ENCODE peak calls at places on chromosomes 3 and 15, in seven cellular contexts. One of them, this sample, is unnamed. For H3K4me1, the result is how much of the 10 kb centered on the place peaks cover.

GRCh38 chr15:83207622-83208356 is at the start of gene HDGFL3:
- DNase-seq in left ventricle myocardium inferior: peak
- DNase-seq in A549: peak
- DNase-seq in K562: peak
- DNase-seq in heart left ventricle: peak
- DNase-seq in neuronal stem cell: peak
- DNase-seq in mammary epithelial cell: peak
- DNase-seq in this sample: peak

GRCh38 chr3:67940200-67940952 is 286.0 kb upstream of the SUCLG2 start:
- DNase-seq in K562: no peak
- DNase-seq in left ventricle myocardium inferior: no peak
- DNase-seq in A549: peak
- DNase-seq in heart left ventricle: no peak
- DNase-seq in neuronal stem cell: no peak
- DNase-seq in mammary epithelial cell: no peak
- DNase-seq in this sample: no peak

GRCh38 chr15:76823903-76824302 is 81.2 kb downstream of the SCAPER start:
- DNase-seq in neuronal stem cell: no peak
- DNase-seq in heart left ventricle: no peak
- DNase-seq in left ventricle myocardium inferior: no peak
- DNase-seq in mammary epithelial cell: no peak
- DNase-seq in A549: no peak
- DNase-seq in K562: no peak
- DNase-seq in this sample: no peak

GRCh38 chr15:90261811-90262210 is 3.7 kb upstream of the NGRN start:
- DNase-seq in heart left ventricle: no peak
- DNase-seq in A549: no peak
- DNase-seq in K562: no peak
- DNase-seq in left ventricle myocardium inferior: no peak
- DNase-seq in mammary epithelial cell: peak
- DNase-seq in neuronal stem cell: no peak
- DNase-seq in this sample: no peak

GRCh38 chr15:92733934-92734521 is 78.5 kb upstream of the FAM174B start:
- DNase-seq in mammary epithelial cell: no peak
- DNase-seq in K562: peak
- DNase-seq in left ventricle myocardium inferior: peak
- DNase-seq in A549: peak
- DNase-seq in heart left ventricle: no peak
- DNase-seq in neuronal stem cell: no peak
- DNase-seq in this sample: peak

GRCh38 chr3:186643493-186643892 is 3.3 kb downstream of the FETUB start:
- DNase-seq in heart left ventricle: no peak
- DNase-seq in K562: peak
- DNase-seq in neuronal stem cell: no peak
- DNase-seq in mammary epithelial cell: peak
- DNase-seq in A549: no peak
- DNase-seq in left ventricle myocardium inferior: no peak
- DNase-seq in this sample: no peak

GRCh38 chr3:126546013-126546412 is 12.7 kb downstream of the C3orf22 start:
- DNase-seq in A549: no peak
- DNase-seq in left ventricle myocardium inferior: no peak
- DNase-seq in heart left ventricle: peak
- DNase-seq in neuronal stem cell: no peak
- DNase-seq in K562: no peak
- DNase-seq in mammary epithelial cell: no peak
- DNase-seq in this sample: peak

GRCh38 chr3:71074416-71074815 is 509.1 kb downstream of the FOXP1 start:
- DNase-seq in neuronal stem cell: no peak
- DNase-seq in heart left ventricle: no peak
- DNase-seq in mammary epithelial cell: no peak
- DNase-seq in left ventricle myocardium inferior: no peak
- DNase-seq in K562: no peak
- DNase-seq in A549: no peak
- DNase-seq in this sample: no peak

GRCh38 chr3:46435327-46435726 is 28.3 kb downstream of the CCRL2 start:
- DNase-seq in left ventricle myocardium inferior: no peak
- DNase-seq in K562: no peak
- DNase-seq in neuronal stem cell: no peak
- DNase-seq in mammary epithelial cell: no peak
- DNase-seq in heart left ventricle: no peak
- DNase-seq in A549: no peak
- DNase-seq in this sample: no peak
- H3K4me1 ChIP-seq in left ventricle myocardium inferior: under half
- H3K4me1 ChIP-seq in K562: under half
- H3K4me1 ChIP-seq in neuronal stem cell: under half
- H3K4me1 ChIP-seq in mammary epithelial cell: under half
- H3K4me1 ChIP-seq in heart left ventricle: under half
- H3K4me1 ChIP-seq in A549: under half
- H3K4me1 ChIP-seq in this sample: under half

GRCh38 chr15:40291088-40291574 is 8.3 kb upstream of the ANKRD63 start:
- DNase-seq in K562: peak
- DNase-seq in A549: peak
- DNase-seq in heart left ventricle: no peak
- DNase-seq in left ventricle myocardium inferior: no peak
- DNase-seq in neuronal stem cell: peak
- DNase-seq in mammary epithelial cell: peak
- DNase-seq in this sample: peak
- H3K4me3 ChIP-seq in K562: peak
- H3K4me3 ChIP-seq in A549: peak
- H3K4me3 ChIP-seq in heart left ventricle: peak
- H3K4me3 ChIP-seq in left ventricle myocardium inferior: peak
- H3K4me3 ChIP-seq in neuronal stem cell: peak
- H3K4me3 ChIP-seq in mammary epithelial cell: no peak
- H3K4me3 ChIP-seq in this sample: peak

DNA sequence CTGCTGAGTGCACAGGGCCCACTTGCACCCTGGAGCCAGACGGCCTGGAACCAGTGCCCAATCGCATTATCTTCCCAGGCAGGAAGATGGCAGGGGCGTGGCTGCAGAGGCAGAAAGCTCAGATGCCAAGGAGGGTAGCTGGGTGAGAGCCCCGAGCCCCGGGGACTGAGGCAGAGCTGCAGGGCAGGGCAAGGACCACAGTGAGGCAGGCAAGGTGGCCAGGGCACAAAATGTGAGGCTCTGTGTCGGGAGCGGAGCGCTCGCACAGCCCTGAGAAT is 1.6 kb upstream of the CCDC33 start:
- DNase-seq in neuronal stem cell: no peak
- DNase-seq in heart left ventricle: no peak
- DNase-seq in left ventricle myocardium inferior: no peak
- DNase-seq in K562: no peak
- DNase-seq in mammary epithelial cell: no peak
- DNase-seq in A549: no peak
- DNase-seq in this sample: no peak
- H3K4me1 ChIP-seq in neuronal stem cell: under half
- H3K4me1 ChIP-seq in heart left ventricle: under half
- H3K4me1 ChIP-seq in left ventricle myocardium inferior: under half
- H3K4me1 ChIP-seq in K562: under half
- H3K4me1 ChIP-seq in mammary epithelial cell: under half
- H3K4me1 ChIP-seq in A549: under half
- H3K4me1 ChIP-seq in this sample: half or more

GRCh38 chr3:43286115-43286885 is at the start of gene SNRK:
- DNase-seq in K562: peak
- DNase-seq in left ventricle myocardium inferior: peak
- DNase-seq in mammary epithelial cell: peak
- DNase-seq in neuronal stem cell: peak
- DNase-seq in heart left ventricle: peak
- DNase-seq in A549: peak
- DNase-seq in this sample: peak

GRCh38 chr3:43287514-43287913 is 1.2 kb downstream of the SNRK start:
- DNase-seq in neuronal stem cell: no peak
- DNase-seq in mammary epithelial cell: no peak
- DNase-seq in left ventricle myocardium inferior: no peak
- DNase-seq in heart left ventricle: no peak
- DNase-seq in A549: no peak
- DNase-seq in K562: no peak
- DNase-seq in this sample: no peak

GRCh38 chr3:43288366-43288765 is 2.0 kb downstream of the SNRK start:
- DNase-seq in heart left ventricle: no peak
- DNase-seq in mammary epithelial cell: no peak
- DNase-seq in neuronal stem cell: no peak
- DNase-seq in A549: no peak
- DNase-seq in left ventricle myocardium inferior: no peak
- DNase-seq in K562: no peak
- DNase-seq in this sample: no peak

GRCh38 chr3:43285644-43286043 is 696 bp upstream of the SNRK start:
- DNase-seq in left ventricle myocardium inferior: no peak
- DNase-seq in K562: peak
- DNase-seq in A549: no peak
- DNase-seq in mammary epithelial cell: no peak
- DNase-seq in heart left ventricle: no peak
- DNase-seq in neuronal stem cell: peak
- DNase-seq in this sample: no peak

DNA sequence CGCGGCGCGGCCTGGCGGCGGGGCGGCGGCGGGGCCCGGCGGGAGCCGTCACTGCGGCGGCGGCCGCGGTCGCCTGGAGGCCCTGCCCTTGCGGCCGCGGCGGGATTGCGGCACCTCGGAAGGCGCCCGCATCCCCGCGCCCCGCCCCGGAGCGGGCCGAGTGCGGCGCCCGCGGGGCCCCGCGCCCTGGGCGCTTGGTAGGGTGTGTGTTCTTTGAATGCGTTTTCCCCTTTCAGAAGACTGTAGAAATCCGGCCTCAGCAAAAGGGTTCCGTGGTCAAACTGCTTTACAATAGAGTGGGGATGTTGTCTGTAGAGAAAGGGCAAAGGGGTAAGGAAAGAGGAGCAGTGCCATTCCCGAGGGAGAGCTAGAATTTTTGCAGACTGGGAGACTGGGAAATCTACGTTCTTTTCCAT is 554 bp downstream of the SNRK start:
- DNase-seq in neuronal stem cell: no peak
- DNase-seq in mammary epithelial cell: peak
- DNase-seq in A549: peak
- DNase-seq in K562: peak
- DNase-seq in heart left ventricle: no peak
- DNase-seq in left ventricle myocardium inferior: no peak
- DNase-seq in this sample: peak
- H3K4me3 ChIP-seq in neuronal stem cell: peak
- H3K4me3 ChIP-seq in mammary epithelial cell: peak
- H3K4me3 ChIP-seq in A549: peak
- H3K4me3 ChIP-seq in K562: peak
- H3K4me3 ChIP-seq in heart left ventricle: peak
- H3K4me3 ChIP-seq in left ventricle myocardium inferior: peak
- H3K4me3 ChIP-seq in this sample: peak

DNA sequence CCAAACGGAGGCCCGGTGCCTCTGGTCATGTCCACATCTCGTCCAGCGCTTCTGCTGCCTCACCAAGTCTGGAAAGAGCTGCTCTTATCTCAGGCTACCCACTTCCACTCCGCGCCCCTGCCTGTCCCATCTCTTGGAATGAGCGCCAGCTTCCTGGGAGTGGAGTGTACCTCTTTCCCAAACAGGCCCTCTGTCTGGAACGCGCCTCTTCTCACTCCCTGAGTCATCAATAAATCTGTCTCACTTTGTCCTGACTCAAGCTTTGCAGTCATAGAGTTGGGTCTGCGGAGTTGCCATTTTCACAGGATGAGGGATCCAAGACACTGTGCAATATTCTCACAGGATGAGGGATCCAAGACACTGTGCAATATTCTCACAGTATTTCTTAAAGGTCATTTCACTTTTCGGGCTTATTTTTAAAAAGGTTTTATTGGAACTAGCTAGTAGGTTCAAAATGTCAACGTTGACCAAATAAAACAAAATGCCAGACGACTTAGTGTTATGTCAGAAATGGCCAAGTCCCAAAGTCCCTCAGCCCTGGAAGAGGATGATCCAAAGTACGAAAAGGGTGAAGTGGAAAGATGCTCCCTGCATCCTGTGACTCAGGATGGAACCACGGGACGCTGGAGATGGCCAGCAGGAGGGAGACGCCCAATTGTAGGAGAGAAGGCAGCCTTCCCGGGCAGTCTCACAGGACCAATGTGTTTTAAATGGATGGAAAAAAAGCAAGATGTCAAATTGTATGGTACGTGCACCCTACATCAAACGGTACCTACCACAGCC is 81.1 kb downstream of the CHSY1 start:
- DNase-seq in K562: no peak
- DNase-seq in A549: no peak
- DNase-seq in neuronal stem cell: no peak
- DNase-seq in mammary epithelial cell: peak
- DNase-seq in left ventricle myocardium inferior: no peak
- DNase-seq in heart left ventricle: no peak
- DNase-seq in this sample: no peak
- H3K4me1 ChIP-seq in K562: under half
- H3K4me1 ChIP-seq in A549: under half
- H3K4me1 ChIP-seq in neuronal stem cell: under half
- H3K4me1 ChIP-seq in mammary epithelial cell: half or more
- H3K4me1 ChIP-seq in left ventricle myocardium inferior: half or more
- H3K4me1 ChIP-seq in heart left ventricle: under half
- H3K4me1 ChIP-seq in this sample: half or more

DNA sequence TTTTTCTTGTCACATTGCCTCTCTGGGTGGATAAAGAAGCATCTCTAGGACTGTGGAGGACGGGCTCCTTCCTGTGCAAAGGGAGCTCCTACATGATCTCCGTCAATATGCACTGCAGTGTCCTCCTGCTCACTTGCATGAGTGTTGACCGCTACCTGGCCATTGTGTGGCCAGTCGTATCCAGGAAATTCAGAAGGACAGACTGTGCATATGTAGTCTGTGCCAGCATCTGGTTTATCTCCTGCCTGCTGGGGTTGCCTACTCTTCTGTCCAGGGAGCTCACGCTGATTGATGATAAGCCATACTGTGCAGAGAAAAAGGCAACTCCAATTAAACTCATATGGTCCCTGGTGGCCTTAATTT is 478 bp downstream of the GPR15 start:
- DNase-seq in left ventricle myocardium inferior: no peak
- DNase-seq in heart left ventricle: no peak
- DNase-seq in mammary epithelial cell: no peak
- DNase-seq in neuronal stem cell: no peak
- DNase-seq in K562: no peak
- DNase-seq in A549: no peak
- DNase-seq in this sample: peak
- H3K4me3 ChIP-seq in left ventricle myocardium inferior: no peak
- H3K4me3 ChIP-seq in heart left ventricle: no peak
- H3K4me3 ChIP-seq in mammary epithelial cell: no peak
- H3K4me3 ChIP-seq in neuronal stem cell: no peak
- H3K4me3 ChIP-seq in K562: no peak
- H3K4me3 ChIP-seq in A549: no peak
- H3K4me3 ChIP-seq in this sample: peak

GRCh38 chr3:193789455-193789854 is 196.4 kb downstream of the OPA1 start:
- DNase-seq in left ventricle myocardium inferior: no peak
- DNase-seq in heart left ventricle: no peak
- DNase-seq in mammary epithelial cell: no peak
- DNase-seq in A549: no peak
- DNase-seq in K562: no peak
- DNase-seq in neuronal stem cell: no peak
- DNase-seq in this sample: no peak
- H3K4me1 ChIP-seq in left ventricle myocardium inferior: under half
- H3K4me1 ChIP-seq in heart left ventricle: under half
- H3K4me1 ChIP-seq in mammary epithelial cell: under half
- H3K4me1 ChIP-seq in A549: under half
- H3K4me1 ChIP-seq in K562: under half
- H3K4me1 ChIP-seq in neuronal stem cell: under half
- H3K4me1 ChIP-seq in this sample: under half